ENCODE peak calls at places on chromosomes 3 and 15, in nine cellular contexts. K, Z, J, W, X, Y, E, H and A are unnamed samples.

GRCh38 chr3:177646749-177647148 is 449.5 kb upstream of the TBL1XR1 start:
- DNase-seq in X (no peak), Y (no peak), W (peak), E (no peak), Z (no peak), H (no peak), J (no peak), K (no peak), A (no peak)

GRCh38 chr15:31274496-31275330 is 51.9 kb upstream of the KLF13 start:
- DNase-seq in Y (peak), E (peak), J (peak), X (no peak), K (no peak), H (no peak), W (peak), Z (peak), A (peak)

GRCh38 chr15:72593838-72594237 is 60.7 kb upstream of the GOLGA6B start:
- DNase-seq in E (no peak), H (no peak), J (no peak), Z (no peak), K (no peak), Y (no peak), W (no peak), X (no peak), A (no peak)

GRCh38 chr15:90679959-90680358 is 37.2 kb upstream of the BLM start:
- DNase-seq in X (peak), E (no peak), J (no peak), Y (no peak), H (no peak), W (no peak), Z (no peak), K (no peak), A (no peak)

GRCh38 chr3:183244219-183244618 is 8.8 kb upstream of the B3GNT5 start:
- DNase-seq in H (no peak), W (peak), J (no peak), K (no peak), X (no peak), E (no peak), Y (peak), Z (peak), A (no peak)

GRCh38 chr3:125916376-125916978 is 52.5 kb upstream of the ROPN1B start:
- DNase-seq in Y (peak), Z (no peak), K (peak), H (peak), E (no peak), W (peak), J (no peak), X (peak), A (no peak)

GRCh38 chr15:93067649-93068085 is 21.3 kb downstream of the RGMA start:
- DNase-seq in J (no peak), K (no peak), W (no peak), X (peak), H (no peak), Z (no peak), Y (no peak), E (no peak), A (no peak)

GRCh38 chr15:77646104-77646694 is 13.5 kb upstream of the LINGO1 start:
- DNase-seq in H (no peak), W (no peak), Y (no peak), K (no peak), Z (no peak), J (no peak), X (peak), E (no peak), A (no peak)

GRCh38 chr3:186953011-186953487 is 22.7 kb downstream of the ST6GAL1 start:
- DNase-seq in W (peak), E (no peak), Z (no peak), X (no peak), K (no peak), Y (no peak), H (no peak), J (no peak), A (no peak)

GRCh38 chr3:111989061-111989678 is 9.6 kb upstream of the TAGLN3 start:
- DNase-seq in H (no peak), J (no peak), Z (no peak), K (no peak), X (peak), E (no peak), Y (no peak), W (peak), A (no peak)

GRCh38 chr3:61858054-61858453 is 296.7 kb downstream of the PTPRG start:
- DNase-seq in W (peak), K (no peak), J (no peak), Y (no peak), X (peak), E (no peak), H (no peak), Z (no peak), A (no peak)

GRCh38 chr15:52784799-52785671 is 5.1 kb downstream of the ONECUT1 start:
- DNase-seq in W (no peak), E (peak), H (peak), J (no peak), X (no peak), K (no peak), Y (no peak), Z (no peak), A (no peak)

GRCh38 chr3:184773341-184774186 is 38.4 kb upstream of the VPS8 start:
- DNase-seq in Z (peak), Y (peak), E (peak), J (no peak), W (no peak), K (no peak), X (no peak), H (no peak), A (no peak)

GRCh38 chr3:47409284-47409683 is 28.5 kb downstream of the PTPN23 start:
- DNase-seq in Z (no peak), H (no peak), J (no peak), K (no peak), X (no peak), W (no peak), Y (no peak), E (no peak), A (peak)

GRCh38 chr15:85890620-85890980 is 95.9 kb upstream of the KLHL25 start:
- DNase-seq in Y (no peak), X (no peak), Z (no peak), H (no peak), K (no peak), E (no peak), J (no peak), W (no peak), A (no peak)

GRCh38 chr3:168096210-168096795 is 579 bp upstream of the GOLIM4 start:
- DNase-seq in H (peak), E (peak), W (peak), X (peak), J (peak), Z (peak), Y (peak), K (peak), A (peak)

GRCh38 chr3:169748670-169749069 is 16.2 kb downstream of the TERC start:
- DNase-seq in E (no peak), J (no peak), X (peak), W (no peak), Z (no peak), H (no peak), Y (no peak), K (no peak), A (no peak)

GRCh38 chr3:74033366-74033765 is 408.6 kb upstream of the PDZRN3 start:
- DNase-seq in W (peak), H (no peak), K (no peak), Y (no peak), X (no peak), E (no peak), Z (no peak), J (no peak), A (no peak)

GRCh38 chr3:27633224-27633545 is 88.9 kb downstream of the EOMES start:
- DNase-seq in X (no peak), J (no peak), K (no peak), E (no peak), W (no peak), Z (no peak), H (no peak), Y (peak), A (no peak)

GRCh38 chr3:66083096-66083960 is 44.6 kb upstream of the MAGI1 start:
- DNase-seq in Z (no peak), H (no peak), K (no peak), E (no peak), Y (no peak), J (no peak), W (no peak), X (no peak), A (no peak)

GRCh38 chr3:16739416-16740091 is 134.3 kb upstream of the DAZL start:
- DNase-seq in W (peak), H (no peak), X (no peak), Z (no peak), K (no peak), Y (no peak), J (no peak), E (no peak), A (no peak)

GRCh38 chr15:98951004-98951403 is 56.6 kb downstream of the PGPEP1L start:
- DNase-seq in H (no peak), E (no peak), J (no peak), K (no peak), Z (no peak), W (no peak), Y (no peak), X (no peak), A (peak)

GRCh38 chr3:14358426-14359211 is 43.8 kb upstream of the SLC6A6 start:
- DNase-seq in E (no peak), Y (peak), J (peak), K (no peak), Z (peak), X (no peak), W (peak), H (no peak), A (no peak)

GRCh38 chr3:63043631-63044030 is 168.4 kb upstream of the CADPS start:
- DNase-seq in H (no peak), Y (no peak), W (no peak), E (no peak), X (peak), Z (no peak), J (no peak), K (no peak), A (no peak)

GRCh38 chr3:101259485-101260341 is 60.7 kb downstream of the IMPG2 start:
- DNase-seq in K (no peak), H (no peak), Z (no peak), E (no peak), J (no peak), W (no peak), X (no peak), Y (no peak), A (no peak)

GRCh38 chr3:124565551-124565950 is 164.7 kb upstream of the UMPS start:
- DNase-seq in H (no peak), E (no peak), X (no peak), K (no peak), Z (no peak), W (no peak), J (no peak), Y (no peak), A (no peak)

GRCh38 chr3:184523825-184524615 is 37.6 kb upstream of the EPHB3 start:
- DNase-seq in H (no peak), W (peak), K (no peak), Y (no peak), E (no peak), Z (no peak), J (peak), X (peak), A (no peak)

GRCh38 chr3:128497305-128498126 is 4.5 kb upstream of the GATA2 start:
- DNase-seq in Y (peak), K (no peak), X (peak), Z (peak), H (peak), W (no peak), J (no peak), E (peak), A (no peak)

GRCh38 chr3:16884084-16884747 is 539 bp upstream of the PLCL2 start:
- DNase-seq in E (peak), W (peak), X (no peak), Y (peak), K (no peak), Z (peak), H (peak), J (no peak), A (no peak)

GRCh38 chr3:82100378-82100777 is 338.9 kb upstream of the GBE1 start:
- DNase-seq in H (no peak), Y (no peak), Z (peak), J (no peak), K (no peak), E (no peak), X (peak), W (no peak), A (peak)

GRCh38 chr3:33791477-33792166 is 6.8 kb upstream of the PDCD6IP start:
- DNase-seq in H (no peak), W (peak), J (no peak), Z (no peak), K (no peak), E (no peak), X (peak), Y (no peak), A (peak)

GRCh38 chr15:88704791-88705768 is 66.3 kb downstream of the ISG20 start:
- DNase-seq in W (peak), X (no peak), E (no peak), K (no peak), J (no peak), Z (peak), Y (peak), H (no peak), A (peak)

DNA sequence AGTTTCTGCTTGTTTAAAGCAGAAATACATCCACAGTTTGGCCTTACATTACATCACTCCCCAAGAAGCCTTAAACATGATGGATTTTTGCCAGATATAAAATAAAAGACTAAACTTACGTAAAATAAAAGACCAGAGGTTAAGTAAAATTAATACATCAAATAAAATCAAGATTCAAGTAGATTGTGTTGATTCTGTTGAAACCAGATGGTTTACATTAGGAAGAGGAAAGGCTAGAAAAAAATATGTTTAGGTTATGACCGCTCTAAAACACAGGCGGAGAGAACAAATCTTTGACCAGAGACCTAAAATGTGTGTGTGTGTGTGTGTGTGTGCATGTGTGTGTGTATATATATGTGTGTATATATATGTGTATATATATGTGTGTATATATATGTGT is 104.1 kb downstream of the DUT start:
- DNase-seq in Y (no peak), K (no peak), Z (no peak), H (no peak), J (no peak), W (no peak), X (no peak), E (no peak), A (no peak)
- TF ChIP-seq CTCF in Y (no peak), K (no peak), Z (no peak), H (no peak), J (no peak), W (no peak), X (no peak), E (no peak), A (no peak)

GRCh38 chr15:64961013-64961412 is 28.7 kb downstream of the SPG21 start:
- DNase-seq in J (no peak), W (no peak), E (no peak), X (no peak), Z (no peak), H (no peak), Y (no peak), K (no peak), A (no peak)
- TF ChIP-seq CTCF in J (no peak), W (peak), E (no peak), X (no peak), Z (no peak), H (no peak), Y (no peak), K (peak), A (no peak)

GRCh38 chr3:103227651-103228050 is 792.8 kb downstream of the ZPLD1 start:
- DNase-seq in Z (no peak), E (no peak), X (no peak), H (no peak), K (no peak), J (no peak), W (no peak), Y (no peak), A (no peak)
- TF ChIP-seq CTCF in Z (no peak), E (no peak), X (no peak), H (no peak), K (no peak), J (no peak), W (no peak), Y (no peak), A (no peak)

GRCh38 chr15:79124388-79124787 is 33.8 kb upstream of the RASGRF1 start:
- DNase-seq in K (no peak), E (no peak), J (no peak), X (no peak), Z (no peak), W (no peak), Y (no peak), H (no peak), A (no peak)
- TF ChIP-seq CTCF in K (no peak), E (no peak), J (no peak), X (no peak), Z (no peak), W (no peak), Y (no peak), H (no peak), A (no peak)

GRCh38 chr3:196666001-196666867 is 26.7 kb downstream of the NRROS start:
- DNase-seq in W (peak), Y (no peak), Z (no peak), E (peak), K (no peak), X (peak), H (peak), J (no peak), A (no peak)
- TF ChIP-seq CTCF in W (no peak), Y (no peak), Z (no peak), E (no peak), K (no peak), X (no peak), H (no peak), J (no peak), A (no peak)

GRCh38 chr15:75694241-75695182 is 18.1 kb downstream of the CSPG4 start:
- DNase-seq in W (peak), X (peak), Z (peak), K (no peak), Y (peak), E (peak), J (peak), H (peak), A (peak)
- TF ChIP-seq CTCF in W (peak), X (peak), Z (no peak), K (peak), Y (peak), E (peak), J (peak), H (peak), A (peak)

DNA sequence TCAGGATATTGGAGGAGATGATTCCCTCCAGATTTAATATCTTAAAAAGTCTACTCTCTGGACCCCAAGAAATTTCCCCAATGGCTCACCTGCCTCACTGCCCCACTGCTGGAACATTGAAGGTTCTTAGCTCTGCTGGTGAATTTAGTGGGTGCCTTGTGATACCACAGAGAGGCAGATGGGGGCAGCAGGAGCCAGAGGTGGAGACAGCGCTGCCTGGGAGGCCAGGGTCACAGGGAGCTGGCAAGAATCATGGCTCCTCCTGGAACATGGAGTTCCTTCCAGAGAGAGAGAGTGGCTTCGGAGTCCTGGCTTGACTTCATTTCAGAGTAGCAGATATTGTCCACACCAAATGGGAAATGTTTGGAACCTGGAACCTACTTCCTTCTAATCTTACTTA is 263.5 kb upstream of the CFAP20DC start:
- DNase-seq in Z (peak), K (no peak), H (peak), J (peak), Y (peak), X (peak), W (peak), E (no peak), A (no peak)
- TF ChIP-seq CTCF in Z (peak), K (peak), H (peak), J (no peak), Y (peak), X (peak), W (peak), E (peak), A (peak)